ENCODE peak calls at places on chromosomes 13 and 19, in nine cellular contexts. One of them, this sample, is unnamed.

GRCh38 chr19:18682807-18683108 is 722 bp upstream of the CRTC1 start:
- DNase-seq in anterior cingulate cortex: no peak
- DNase-seq in DMS 273 treated with DMSO at 0.1 percent for 48 hours: no peak
- DNase-seq in left ventricle myocardium inferior: no peak
- DNase-seq in astrocyte of the hippocampus: no peak
- DNase-seq in iPS-NIHi11: peak; percentile 4
- DNase-seq in nephron progenitor cell: no peak
- DNase-seq in psoas muscle: no peak
- DNase-seq in HTR-8/SVneo: no peak
- DNase-seq in this sample: no peak

GRCh38 chr13:110187501-110188161 is 119.3 kb downstream of the COL4A1 start:
- DNase-seq in anterior cingulate cortex: no peak
- DNase-seq in DMS 273 treated with DMSO at 0.1 percent for 48 hours: no peak
- DNase-seq in left ventricle myocardium inferior: peak; percentile 69
- DNase-seq in astrocyte of the hippocampus: peak; percentile 85
- DNase-seq in iPS-NIHi11: no peak
- DNase-seq in nephron progenitor cell: no peak
- DNase-seq in psoas muscle: no peak
- DNase-seq in HTR-8/SVneo: peak; percentile 9
- DNase-seq in this sample: no peak

GRCh38 chr19:30167206-30167903 is 204.8 kb upstream of the ZNF536 start:
- DNase-seq in anterior cingulate cortex: no peak
- DNase-seq in DMS 273 treated with DMSO at 0.1 percent for 48 hours: no peak
- DNase-seq in left ventricle myocardium inferior: no peak
- DNase-seq in astrocyte of the hippocampus: no peak
- DNase-seq in iPS-NIHi11: no peak
- DNase-seq in nephron progenitor cell: no peak
- DNase-seq in psoas muscle: no peak
- DNase-seq in HTR-8/SVneo: no peak
- DNase-seq in this sample: no peak

GRCh38 chr13:99417151-99417820 is 84.0 kb upstream of the TM9SF2 start:
- DNase-seq in anterior cingulate cortex: no peak
- DNase-seq in DMS 273 treated with DMSO at 0.1 percent for 48 hours: no peak
- DNase-seq in left ventricle myocardium inferior: no peak
- DNase-seq in astrocyte of the hippocampus: no peak
- DNase-seq in iPS-NIHi11: peak; percentile 57
- DNase-seq in nephron progenitor cell: peak; percentile 38
- DNase-seq in psoas muscle: peak; percentile 12
- DNase-seq in HTR-8/SVneo: no peak
- DNase-seq in this sample: no peak

GRCh38 chr19:51123381-51124186 is 1.1 kb upstream of the SIGLEC9 start:
- DNase-seq in anterior cingulate cortex: no peak
- DNase-seq in DMS 273 treated with DMSO at 0.1 percent for 48 hours: no peak
- DNase-seq in left ventricle myocardium inferior: peak; percentile 47
- DNase-seq in astrocyte of the hippocampus: no peak
- DNase-seq in iPS-NIHi11: no peak
- DNase-seq in nephron progenitor cell: no peak
- DNase-seq in psoas muscle: no peak
- DNase-seq in HTR-8/SVneo: no peak
- DNase-seq in this sample: no peak

GRCh38 chr13:79990048-79990447 is 350.9 kb downstream of the SPRY2 start:
- DNase-seq in anterior cingulate cortex: no peak
- DNase-seq in DMS 273 treated with DMSO at 0.1 percent for 48 hours: no peak
- DNase-seq in left ventricle myocardium inferior: no peak
- DNase-seq in astrocyte of the hippocampus: no peak
- DNase-seq in iPS-NIHi11: no peak
- DNase-seq in nephron progenitor cell: no peak
- DNase-seq in psoas muscle: no peak
- DNase-seq in HTR-8/SVneo: no peak
- DNase-seq in this sample: no peak

GRCh38 chr19:12448808-12449207 is 8.0 kb upstream of the ZNF443 start:
- DNase-seq in anterior cingulate cortex: no peak
- DNase-seq in DMS 273 treated with DMSO at 0.1 percent for 48 hours: no peak
- DNase-seq in left ventricle myocardium inferior: no peak
- DNase-seq in astrocyte of the hippocampus: no peak
- DNase-seq in iPS-NIHi11: no peak
- DNase-seq in nephron progenitor cell: no peak
- DNase-seq in psoas muscle: no peak
- DNase-seq in HTR-8/SVneo: no peak
- DNase-seq in this sample: no peak

GRCh38 chr19:31325342-31325741 is 23.9 kb downstream of the TSHZ3 start:
- DNase-seq in anterior cingulate cortex: no peak
- DNase-seq in DMS 273 treated with DMSO at 0.1 percent for 48 hours: no peak
- DNase-seq in left ventricle myocardium inferior: no peak
- DNase-seq in astrocyte of the hippocampus: no peak
- DNase-seq in iPS-NIHi11: no peak
- DNase-seq in nephron progenitor cell: no peak
- DNase-seq in psoas muscle: no peak
- DNase-seq in HTR-8/SVneo: no peak
- DNase-seq in this sample: no peak

GRCh38 chr13:22936228-22936627 is 244.6 kb upstream of the SGCG start:
- DNase-seq in anterior cingulate cortex: no peak
- DNase-seq in DMS 273 treated with DMSO at 0.1 percent for 48 hours: no peak
- DNase-seq in left ventricle myocardium inferior: no peak
- DNase-seq in astrocyte of the hippocampus: no peak
- DNase-seq in iPS-NIHi11: no peak
- DNase-seq in nephron progenitor cell: no peak
- DNase-seq in psoas muscle: no peak
- DNase-seq in HTR-8/SVneo: no peak
- DNase-seq in this sample: no peak

GRCh38 chr19:932647-933552 is 7.1 kb downstream of the ARID3A start:
- DNase-seq in anterior cingulate cortex: no peak
- DNase-seq in DMS 273 treated with DMSO at 0.1 percent for 48 hours: peak; percentile 30
- DNase-seq in left ventricle myocardium inferior: peak; percentile 84
- DNase-seq in astrocyte of the hippocampus: peak; percentile 71
- DNase-seq in iPS-NIHi11: peak; percentile 71
- DNase-seq in nephron progenitor cell: peak; percentile 83
- DNase-seq in psoas muscle: peak; percentile 86
- DNase-seq in HTR-8/SVneo: peak; percentile 80
- DNase-seq in this sample: no peak

GRCh38 chr13:51938454-51938853 is 72.8 kb downstream of the ATP7B start:
- DNase-seq in anterior cingulate cortex: no peak
- DNase-seq in DMS 273 treated with DMSO at 0.1 percent for 48 hours: no peak
- DNase-seq in left ventricle myocardium inferior: no peak
- DNase-seq in astrocyte of the hippocampus: no peak
- DNase-seq in iPS-NIHi11: no peak
- DNase-seq in nephron progenitor cell: no peak
- DNase-seq in psoas muscle: no peak
- DNase-seq in HTR-8/SVneo: no peak
- DNase-seq in this sample: no peak

GRCh38 chr19:18594096-18594823 is 5.7 kb downstream of the REX1BD start:
- DNase-seq in anterior cingulate cortex: peak; percentile 17
- DNase-seq in DMS 273 treated with DMSO at 0.1 percent for 48 hours: no peak
- DNase-seq in left ventricle myocardium inferior: peak; percentile 73
- DNase-seq in astrocyte of the hippocampus: peak; percentile 94
- DNase-seq in iPS-NIHi11: peak; percentile 92
- DNase-seq in nephron progenitor cell: peak; percentile 90
- DNase-seq in psoas muscle: peak; percentile 87
- DNase-seq in HTR-8/SVneo: peak; percentile 85
- DNase-seq in this sample: no peak

GRCh38 chr13:70812481-70812880 is 704.2 kb upstream of the KLHL1 start:
- DNase-seq in anterior cingulate cortex: no peak
- DNase-seq in DMS 273 treated with DMSO at 0.1 percent for 48 hours: no peak
- DNase-seq in left ventricle myocardium inferior: no peak
- DNase-seq in astrocyte of the hippocampus: peak; percentile 44
- DNase-seq in iPS-NIHi11: no peak
- DNase-seq in nephron progenitor cell: no peak
- DNase-seq in psoas muscle: no peak
- DNase-seq in HTR-8/SVneo: no peak
- DNase-seq in this sample: no peak

GRCh38 chr19:17775245-17775927 is 19.6 kb upstream of the B3GNT3 start:
- DNase-seq in anterior cingulate cortex: no peak
- DNase-seq in DMS 273 treated with DMSO at 0.1 percent for 48 hours: no peak
- DNase-seq in left ventricle myocardium inferior: no peak
- DNase-seq in astrocyte of the hippocampus: no peak
- DNase-seq in iPS-NIHi11: peak; percentile 54
- DNase-seq in nephron progenitor cell: peak; percentile 86
- DNase-seq in psoas muscle: no peak
- DNase-seq in HTR-8/SVneo: peak; percentile 62
- DNase-seq in this sample: no peak

This sample was measured in NCI-H446 treated with DMSO at 0.1 percent for 48 hours.